ENCODE peak calls at places on chromosomes 5 and 9, in six cellular contexts. P, F, W, N, M and B are unnamed samples.

GRCh38 chr5:55231476-55232193 is 1.8 kb downstream of the CCNO start:
- DNase-seq in P (no peak), F (peak; percentile 54), W (peak; percentile 38), N (peak; percentile 46), M (peak; percentile 30), B (peak; percentile 62)

GRCh38 chr5:31551878-31552277 is 19.8 kb downstream of the C5orf22 start:
- DNase-seq in P (no peak), F (no peak), W (no peak), N (no peak), M (no peak), B (no peak)

GRCh38 chr9:124342946-124343485 is 72.2 kb downstream of the PSMB7 start:
- DNase-seq in P (peak; percentile 94), F (peak; percentile 87), W (peak; percentile 40), N (peak; percentile 55), M (peak; percentile 51), B (no peak)

GRCh38 chr5:43416988-43417394 is 4.8 kb upstream of the CCL28 start:
- DNase-seq in P (no peak), F (no peak), W (no peak), N (no peak), M (no peak), B (no peak)

GRCh38 chr5:35127006-35127405 is 79.3 kb upstream of the AGXT2 start:
- DNase-seq in P (no peak), F (no peak), W (no peak), N (no peak), M (no peak), B (no peak)

GRCh38 chr9:134365791-134366222 is 39.6 kb downstream of the RXRA start:
- DNase-seq in P (no peak), F (no peak), W (peak; percentile 17), N (peak; percentile 41), M (peak; percentile 33), B (no peak)

GRCh38 chr9:92138157-92138959 is 23.1 kb upstream of the SPTLC1 start:
- DNase-seq in P (peak; percentile 55), F (peak; percentile 70), W (peak; percentile 72), N (peak; percentile 86), M (peak; percentile 66), B (peak; percentile 92)

GRCh38 chr9:110532908-110533665 is 46.5 kb downstream of the SVEP1 start:
- DNase-seq in P (peak; percentile 28), F (no peak), W (no peak), N (no peak), M (no peak), B (no peak)

GRCh38 chr9:88523056-88523455 is 11.9 kb upstream of the NXNL2 start:
- DNase-seq in P (peak; percentile 84), F (peak; percentile 28), W (no peak), N (no peak), M (no peak), B (no peak)

GRCh38 chr5:158050401-158050800 is 191.5 kb upstream of the CLINT1 start:
- DNase-seq in P (peak; percentile 56), F (no peak), W (no peak), N (no peak), M (no peak), B (no peak)

GRCh38 chr5:163339148-163339547 is 98.2 kb upstream of the CCNG1 start:
- DNase-seq in P (no peak), F (no peak), W (no peak), N (no peak), M (no peak), B (no peak)

GRCh38 chr5:132227235-132227484 is 493 bp downstream of the P4HA2 start:
- DNase-seq in P (no peak), F (no peak), W (no peak), N (no peak), M (no peak), B (no peak)

GRCh38 chr5:124088289-124089064 is 576.5 kb downstream of the CSNK1G3 start:
- DNase-seq in P (no peak), F (no peak), W (no peak), N (no peak), M (no peak), B (no peak)
- H2BK15ac ChIP-seq in P (no peak overlapping the region), F (no peak overlapping the region), W (no peak overlapping the region), N (no peak overlapping the region), M (no peak overlapping the region), B (no peak overlapping the region)

GRCh38 chr5:17088051-17088450 is 129.4 kb upstream of the BASP1 start:
- DNase-seq in P (no peak), F (no peak), W (no peak), N (no peak), M (no peak), B (no peak)

GRCh38 chr5:17089690-17090089 is 127.7 kb upstream of the BASP1 start:
- DNase-seq in P (peak; percentile 57), F (no peak), W (no peak), N (no peak), M (peak; percentile 10), B (no peak)

GRCh38 chr5:17090839-17091238 is 126.6 kb upstream of the BASP1 start:
- DNase-seq in P (no peak), F (no peak), W (no peak), N (no peak), M (no peak), B (no peak)

GRCh38 chr5:17089001-17089400 is 128.4 kb upstream of the BASP1 start:
- DNase-seq in P (no peak), F (no peak), W (no peak), N (no peak), M (no peak), B (no peak)

GRCh38 chr5:17087035-17087434 is 130.4 kb upstream of the BASP1 start:
- DNase-seq in P (peak; percentile 23), F (peak; percentile 96), W (no peak), N (no peak), M (no peak), B (no peak)
- H2BK15ac ChIP-seq in P (peak overlapping the region; percentile 27), F (no peak overlapping the region), W (no peak overlapping the region), N (no peak overlapping the region), M (no peak overlapping the region), B (no peak overlapping the region)

DNA sequence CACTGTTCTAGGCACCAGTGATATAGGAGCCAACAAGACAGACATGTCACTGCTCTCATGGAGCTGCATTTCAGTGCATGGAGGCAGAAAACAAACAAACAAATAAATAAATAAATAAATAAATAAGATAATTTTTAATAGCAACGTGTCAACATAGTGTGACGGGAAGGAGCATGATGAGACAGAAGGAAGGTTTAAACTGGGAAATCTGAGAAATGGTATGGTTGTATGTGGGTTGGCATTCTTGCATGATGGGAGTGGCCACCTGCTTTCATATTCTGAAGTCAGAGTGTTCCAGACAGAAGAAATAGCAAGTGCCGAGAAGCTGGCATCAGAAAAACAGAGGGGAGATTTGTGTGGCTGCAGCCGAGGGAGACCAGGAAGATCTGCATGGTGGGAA is at the start of gene PCA3:
- DNase-seq in P (no peak), F (no peak), W (no peak), N (no peak), M (no peak), B (no peak)
- H2BK15ac ChIP-seq in P (no peak within 1 kb of the TSS), F (no peak within 1 kb of the TSS), W (no peak within 1 kb of the TSS), N (no peak within 1 kb of the TSS), M (no peak within 1 kb of the TSS), B (no peak within 1 kb of the TSS)

GRCh38 chr5:33445808-33446207 is 5.0 kb downstream of the TARS1 start:
- DNase-seq in P (no peak), F (peak; percentile 22), W (no peak), N (no peak), M (no peak), B (no peak)
- H2BK15ac ChIP-seq in P (no peak overlapping the region), F (no peak overlapping the region), W (no peak overlapping the region), N (no peak overlapping the region), M (no peak overlapping the region), B (no peak overlapping the region)

GRCh38 chr5:140575309-140575708 is 10.7 kb downstream of the SLC35A4 start:
- DNase-seq in P (peak; percentile 26), F (no peak), W (no peak), N (peak; percentile 49), M (peak; percentile 57), B (no peak)
- H2BK15ac ChIP-seq in P (no peak overlapping the region), F (no peak overlapping the region), W (no peak overlapping the region), N (no peak overlapping the region), M (no peak overlapping the region), B (no peak overlapping the region)

GRCh38 chr5:122163151-122164069 is 34.1 kb downstream of the ZNF474 start:
- DNase-seq in P (peak; percentile 95), F (peak; percentile 91), W (no peak), N (no peak), M (peak; percentile 52), B (no peak)

GRCh38 chr5:122164070-122164435 is 34.7 kb downstream of the ZNF474 start:
- DNase-seq in P (no peak), F (no peak), W (no peak), N (no peak), M (no peak), B (no peak)

GRCh38 chr5:122164831-122165573 is 35.7 kb downstream of the ZNF474 start:
- DNase-seq in P (no peak), F (no peak), W (no peak), N (no peak), M (no peak), B (no peak)

GRCh38 chr5:122162100-122162499 is 32.8 kb downstream of the ZNF474 start:
- DNase-seq in P (peak; percentile 47), F (no peak), W (no peak), N (no peak), M (no peak), B (no peak)

GRCh38 chr5:122165574-122166021 is 36.3 kb downstream of the ZNF474 start:
- DNase-seq in P (peak; percentile 91), F (no peak), W (no peak), N (no peak), M (no peak), B (no peak)
- H2BK15ac ChIP-seq in P (peak overlapping the region; percentile 95), F (no peak overlapping the region), W (no peak overlapping the region), N (no peak overlapping the region), M (no peak overlapping the region), B (no peak overlapping the region)

GRCh38 chr5:124643306-124643705 is 103.1 kb downstream of the ZNF608 start:
- DNase-seq in P (no peak), F (peak; percentile 25), W (no peak), N (no peak), M (no peak), B (no peak)
- H2BK15ac ChIP-seq in P (peak overlapping the region; percentile 35), F (no peak overlapping the region), W (no peak overlapping the region), N (no peak overlapping the region), M (no peak overlapping the region), B (no peak overlapping the region)

DNA sequence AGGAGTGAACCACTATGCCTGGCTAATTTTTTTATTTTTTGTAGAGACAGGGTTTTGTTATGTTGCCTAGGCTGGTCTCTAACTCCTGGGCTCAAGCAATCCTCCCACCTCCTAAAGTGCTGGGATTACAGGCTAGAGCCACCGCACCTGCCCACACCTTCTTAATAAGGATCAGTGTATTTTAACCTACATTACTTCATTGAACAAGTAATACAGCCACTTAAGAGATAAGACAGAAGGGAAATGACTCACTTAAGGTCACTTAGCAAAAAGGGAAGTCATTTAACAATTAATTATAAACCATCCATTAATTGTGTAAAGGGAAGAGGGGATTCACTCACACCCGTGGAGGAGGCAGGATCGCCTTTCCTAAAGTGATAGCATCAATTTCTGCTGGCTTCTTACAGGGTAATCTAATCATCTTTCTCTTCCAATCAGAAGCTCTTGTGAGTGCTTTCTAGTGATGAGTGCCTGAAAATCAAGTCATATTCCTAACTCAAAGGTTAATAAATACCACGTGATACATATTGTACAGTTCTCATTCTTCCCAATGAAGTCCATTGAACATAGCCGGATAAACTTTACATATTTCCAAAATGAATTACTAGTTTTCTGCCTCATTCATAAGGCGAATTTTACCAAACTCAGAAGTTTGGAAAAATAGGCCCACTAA is 3.5 kb downstream of the FBXW11 start:
- DNase-seq in P (no peak), F (no peak), W (no peak), N (no peak), M (no peak), B (no peak)
- H2BK15ac ChIP-seq in P (no peak overlapping the region), F (no peak overlapping the region), W (no peak overlapping the region), N (no peak overlapping the region), M (no peak overlapping the region), B (no peak overlapping the region)